ENCODE peak calls at places on chromosomes 11 and 22, in ten cellular contexts. B, G, X, M, N, I, C, J, F and Q are unnamed samples.

GRCh38 chr11:14055936-14056335 is 93.4 kb downstream of the SPON1 start:
- DNase-seq in X (no peak), B (no peak), G (no peak), C (no peak), F (no peak), J (no peak), M (no peak), I (no peak), N (no peak), Q (no peak)

GRCh38 chr11:130177782-130178181 is 18.2 kb downstream of the ST14 start:
- DNase-seq in G (no peak), F (no peak), B (peak), C (no peak), I (no peak), M (no peak), N (no peak), J (no peak), X (no peak), Q (no peak)

GRCh38 chr11:18713646-18714442 is 12.1 kb downstream of the IGSF22 start:
- DNase-seq in N (no peak), J (no peak), I (no peak), G (no peak), M (no peak), F (no peak), C (no peak), X (no peak), B (no peak), Q (no peak)

GRCh38 chr22:46008291-46008690 is 31.3 kb upstream of the WNT7B start:
- DNase-seq in C (no peak), X (no peak), M (no peak), J (peak), F (no peak), G (no peak), N (no peak), I (no peak), B (no peak), Q (no peak)

GRCh38 chr22:38940985-38941384 is 16.4 kb upstream of the APOBEC3A start:
- DNase-seq in C (no peak), J (no peak), F (no peak), B (no peak), N (no peak), G (no peak), I (no peak), X (no peak), M (peak), Q (no peak)

GRCh38 chr22:36027579-36027959 is 1.1 kb downstream of the RBFOX2 start:
- DNase-seq in X (no peak), J (peak), F (no peak), M (no peak), I (no peak), N (no peak), C (no peak), G (no peak), B (no peak), Q (no peak)

GRCh38 chr11:45150943-45151342 is 4.5 kb downstream of the PRDM11 start:
- DNase-seq in G (no peak), C (no peak), F (no peak), N (no peak), X (no peak), B (no peak), M (no peak), J (no peak), I (no peak), Q (no peak)

GRCh38 chr11:130760515-130761125 is 155.7 kb downstream of the SNX19 start:
- DNase-seq in F (no peak), M (no peak), G (no peak), B (no peak), J (no peak), C (no peak), I (no peak), X (no peak), N (no peak), Q (no peak)

GRCh38 chr11:65290448-65291165 is 24.1 kb upstream of the CDC42EP2 start:
- DNase-seq in G (peak), N (peak), B (peak), C (peak), M (no peak), I (peak), F (peak), J (peak), X (no peak), Q (peak)

GRCh38 chr11:75289919-75290318 is 49.3 kb downstream of the TPBGL start:
- DNase-seq in C (no peak), G (no peak), M (no peak), F (no peak), J (no peak), B (no peak), I (no peak), N (no peak), X (no peak), Q (no peak)

GRCh38 chr22:26887456-26887855 is 230.1 kb downstream of the MIAT start:
- DNase-seq in X (no peak), N (no peak), B (no peak), C (no peak), I (no peak), G (peak), F (no peak), M (no peak), J (peak), Q (peak)

GRCh38 chr22:33519140-33519973 is 400.9 kb downstream of the LARGE1 start:
- DNase-seq in F (no peak), M (peak), X (no peak), J (peak), N (no peak), G (peak), C (peak), I (no peak), B (peak), Q (peak)

GRCh38 chr22:34395370-34395769 is 475.1 kb upstream of the LARGE1 start:
- DNase-seq in X (no peak), B (no peak), J (no peak), C (no peak), N (no peak), I (no peak), F (no peak), M (no peak), G (no peak), Q (no peak)

GRCh38 chr11:70265341-70265740 is 5.1 kb upstream of the PPFIA1 start:
- DNase-seq in J (no peak), N (no peak), M (no peak), C (no peak), G (no peak), B (peak), F (no peak), X (no peak), I (no peak), Q (no peak)